ENCODE peak calls at places on chromosomes 11 and 22, in ten cellular contexts. V, M, R, Z, G, O, U, D, Y and J are unnamed samples.

GRCh38 chr11:26297179-26297970 is 34.6 kb upstream of the ANO3 start:
- DNase-seq in R (peak; percentile 66), O (peak; percentile 90), D (peak; percentile 67), V (no peak), M (peak; percentile 33), U (peak; percentile 84), Z (no peak), Y (peak; percentile 57), G (peak; percentile 87), J (peak; percentile 33)

GRCh38 chr22:29480512-29481264 is 670 bp downstream of the NEFH start:
- DNase-seq in U (peak; percentile 60), R (peak; percentile 75), O (peak; percentile 71), Y (no peak), Z (peak; percentile 30), D (no peak), M (no peak), V (no peak), G (peak; percentile 72), J (peak; percentile 87)

GRCh38 chr11:94706211-94706610 is 61.9 kb upstream of the AMOTL1 start:
- DNase-seq in D (no peak), G (no peak), M (peak; percentile 18), Z (no peak), U (peak; percentile 79), O (no peak), V (peak; percentile 14), R (no peak), Y (peak; percentile 2), J (no peak)

GRCh38 chr11:75851203-75851602 is 36.2 kb downstream of the UVRAG start:
- DNase-seq in O (peak; percentile 18), D (no peak), V (no peak), U (no peak), Y (no peak), G (peak; percentile 59), Z (no peak), R (no peak), M (no peak), J (no peak)

GRCh38 chr22:20571531-20572007 is 64.2 kb downstream of the MED15 start:
- DNase-seq in Y (no peak), O (peak; percentile 44), G (peak; percentile 51), U (peak; percentile 15), R (peak; percentile 72), Z (peak; percentile 53), V (peak; percentile 41), D (peak; percentile 33), M (no peak), J (peak; percentile 91)

GRCh38 chr11:57668467-57668890 is 565 bp downstream of the ZDHHC5 start:
- DNase-seq in O (no peak), G (no peak), R (peak; percentile 43), M (peak; percentile 43), Z (peak; percentile 44), D (peak; percentile 32), V (no peak), Y (no peak), U (no peak), J (no peak)

GRCh38 chr11:113507341-113507740 is 32.1 kb upstream of the DRD2 start:
- DNase-seq in Y (no peak), Z (no peak), O (no peak), U (no peak), D (no peak), M (no peak), R (no peak), V (no peak), G (no peak), J (no peak)

GRCh38 chr11:60781286-60782044 is 3.7 kb upstream of the MS4A10 start:
- DNase-seq in R (no peak), V (no peak), O (no peak), Y (no peak), U (no peak), Z (no peak), M (no peak), D (no peak), G (no peak), J (no peak)

GRCh38 chr11:122592641-122593040 is 62.9 kb upstream of the UBASH3B start:
- DNase-seq in D (no peak), G (no peak), Z (no peak), M (no peak), R (no peak), U (no peak), Y (no peak), V (no peak), O (no peak), J (no peak)

GRCh38 chr22:36879775-36880174 is 19.0 kb downstream of the NCF4 start:
- DNase-seq in Z (no peak), G (peak; percentile 24), O (no peak), Y (no peak), U (peak; percentile 84), D (no peak), V (no peak), R (no peak), M (peak; percentile 25), J (no peak)

GRCh38 chr11:2097356-2097997 is 41.7 kb downstream of the IGF2 start:
- DNase-seq in U (peak; percentile 76), D (no peak), Y (no peak), R (peak; percentile 86), G (peak; percentile 81), Z (no peak), V (peak; percentile 40), O (peak; percentile 97), M (peak; percentile 89), J (peak; percentile 94)

GRCh38 chr11:123509737-123510578 is 79.9 kb downstream of the GRAMD1B start:
- DNase-seq in O (peak; percentile 71), M (peak; percentile 76), R (peak; percentile 80), G (peak; percentile 81), Z (no peak), Y (no peak), V (no peak), U (peak; percentile 90), D (no peak), J (peak; percentile 81)

GRCh38 chr22:49300241-49300640 is 527.4 kb downstream of the BRD1 start:
- DNase-seq in O (no peak), V (peak; percentile 4), M (no peak), Z (no peak), R (no peak), G (no peak), U (no peak), Y (no peak), D (no peak), J (peak; percentile 30)

GRCh38 chr11:22192642-22193347 is at the start of gene ANO5:
- DNase-seq in G (peak; percentile 1), R (peak; percentile 81), Z (no peak), M (peak; percentile 26), Y (peak; percentile 33), D (no peak), O (no peak), U (peak; percentile 17), V (peak; percentile 83), J (peak; percentile 88)

GRCh38 chr11:118912742-118913410 is 12.8 kb downstream of the BCL9L start:
- DNase-seq in M (no peak), Y (no peak), D (peak; percentile 16), Z (no peak), O (no peak), U (peak; percentile 31), G (no peak), V (no peak), R (no peak), J (no peak)

GRCh38 chr11:63915961-63916836 is 765 bp downstream of the RCOR2 start:
- DNase-seq in G (peak; percentile 23), O (peak; percentile 24), D (peak; percentile 28), V (peak; percentile 41), M (peak; percentile 79), R (peak; percentile 95), Y (peak; percentile 22), Z (no peak), U (no peak), J (peak; percentile 97)

GRCh38 chr11:2312232-2313042 is 10.6 kb downstream of the TSPAN32 start:
- DNase-seq in O (peak; percentile 10), U (peak; percentile 54), D (no peak), M (peak; percentile 59), V (peak; percentile 10), G (peak; percentile 35), Z (no peak), Y (no peak), R (peak; percentile 42), J (peak; percentile 79)

GRCh38 chr11:10375280-10376048 is 70.6 kb downstream of the ADM start:
- DNase-seq in D (no peak), U (peak; percentile 96), O (peak; percentile 90), V (no peak), Y (no peak), R (no peak), Z (no peak), M (peak; percentile 51), G (peak; percentile 58), J (no peak)

GRCh38 chr22:16970446-16970845 is 37.6 kb downstream of the GAB4 start:
- DNase-seq in Z (no peak), O (no peak), U (no peak), G (no peak), V (no peak), R (no peak), D (peak; percentile 2), M (no peak), Y (no peak), J (no peak)

GRCh38 chr11:115939104-115939503 is 434.9 kb upstream of the CADM1 start:
- DNase-seq in D (no peak), O (no peak), U (peak; percentile 95), Z (no peak), Y (no peak), V (no peak), M (no peak), R (no peak), G (peak; percentile 12), J (no peak)

GRCh38 chr11:79438631-79439429 is 2.0 kb downstream of the TENM4 start:
- DNase-seq in M (peak; percentile 53), G (no peak), R (peak; percentile 58), O (peak; percentile 39), Y (peak; percentile 27), D (no peak), U (peak; percentile 42), V (no peak), Z (no peak), J (peak; percentile 72)

GRCh38 chr11:111730871-111731591 is 35.2 kb downstream of the PPP2R1B start:
- DNase-seq in R (no peak), Z (no peak), O (peak; percentile 98), G (no peak), M (no peak), V (peak; percentile 51), U (peak; percentile 62), D (no peak), Y (no peak), J (no peak)

GRCh38 chr11:32005786-32006406 is 85.0 kb upstream of the RCN1 start:
- DNase-seq in Z (no peak), V (no peak), O (no peak), Y (peak; percentile 80), G (no peak), M (no peak), R (no peak), D (no peak), U (peak; percentile 70), J (no peak)

GRCh38 chr11:133146697-133147306 is 385.5 kb downstream of the OPCML start:
- DNase-seq in M (no peak), D (no peak), Z (no peak), R (no peak), U (no peak), V (no peak), G (no peak), Y (no peak), O (no peak), J (no peak)

GRCh38 chr11:11524436-11525038 is 97.3 kb downstream of the GALNT18 start:
- DNase-seq in V (no peak), Z (no peak), R (no peak), G (no peak), D (no peak), M (peak; percentile 25), O (no peak), U (no peak), Y (no peak), J (no peak)

GRCh38 chr11:67572305-67572704 is 11.3 kb upstream of the GSTP1 start:
- DNase-seq in D (no peak), V (no peak), Y (no peak), Z (no peak), G (no peak), U (no peak), M (no peak), R (no peak), O (no peak), J (no peak)

GRCh38 chr11:123047265-123047946 is 14.5 kb downstream of the HSPA8 start:
- DNase-seq in O (no peak), Z (no peak), G (peak; percentile 53), M (no peak), D (no peak), R (no peak), U (no peak), V (no peak), Y (no peak), J (no peak)

GRCh38 chr22:48099251-48099650 is 1336.8 kb downstream of the TBC1D22A start:
- DNase-seq in M (no peak), D (no peak), Y (no peak), O (no peak), U (no peak), G (no peak), Z (no peak), V (no peak), R (no peak), J (no peak)